ENCODE peak calls at places on chromosomes 1 and 21, in six cellular contexts. U is esophagus squamous epithelium; C is psoas muscle; S is astrocyte; G is HAP-1; N is CD8-positive, alpha-beta memory T cell. V is an unnamed sample.

GRCh38 chr1:116116040-116116439 is 4.8 kb downstream of the MAB21L3 start:
- DNase-seq in N (no peak), G (no peak), U (no peak), C (no peak), S (no peak), V (no peak)

GRCh38 chr1:61184035-61184713 is 101.8 kb downstream of the NFIA start:
- DNase-seq in N (no peak), G (peak; percentile 57), C (peak; percentile 93), U (peak; percentile 7), S (peak; percentile 82), V (peak; percentile 97)

GRCh38 chr1:53653631-53654030 is 85.3 kb downstream of the GLIS1 start:
- DNase-seq in N (no peak), G (no peak), C (no peak), S (no peak), U (no peak), V (no peak)

GRCh38 chr1:212556822-212557549 is 51.6 kb upstream of the ATF3 start:
- DNase-seq in U (no peak), G (no peak), S (no peak), N (no peak), C (no peak), V (no peak)

GRCh38 chr1:84753516-84754375 is 63.5 kb upstream of the SSX2IP start:
- DNase-seq in U (no peak), S (peak; percentile 42), C (peak; percentile 58), G (peak; percentile 64), N (peak; percentile 58), V (peak; percentile 76)

GRCh38 chr1:49297783-49298182 is 521.1 kb upstream of the BEND5 start:
- DNase-seq in S (no peak), N (no peak), C (no peak), G (no peak), U (no peak), V (no peak)

GRCh38 chr1:224884428-224884827 is 45.0 kb upstream of the DNAH14 start:
- DNase-seq in G (peak; percentile 90), C (no peak), S (peak; percentile 49), U (no peak), N (no peak), V (no peak)

GRCh38 chr1:6013491-6013890 is 21.3 kb upstream of the NPHP4 start:
- DNase-seq in U (no peak), C (no peak), G (no peak), S (no peak), N (no peak), V (no peak)

GRCh38 chr1:172135076-172135672 is 285.3 kb upstream of the C1orf105 start:
- DNase-seq in S (no peak), C (no peak), N (peak; percentile 1), U (no peak), G (peak; percentile 6), V (no peak)

GRCh38 chr1:24954631-24955030 is 24.6 kb upstream of the RUNX3 start:
- DNase-seq in N (peak; percentile 17), S (no peak), G (no peak), C (no peak), U (no peak), V (no peak)

GRCh38 chr1:79043506-79043905 is 37.0 kb upstream of the ADGRL4 start:
- DNase-seq in U (no peak), G (no peak), N (no peak), S (peak; percentile 70), C (no peak), V (no peak)

GRCh38 chr1:153389978-153390879 is 644 bp downstream of the S100A8 start:
- DNase-seq in N (no peak), C (no peak), U (no peak), S (no peak), G (no peak), V (no peak)

GRCh38 chr1:168467452-168467851 is 76.3 kb downstream of the XCL2 start:
- DNase-seq in N (no peak), S (peak; percentile 33), U (no peak), C (no peak), G (no peak), V (no peak)

GRCh38 chr1:153777648-153778047 is 2.4 kb downstream of the SLC27A3 start:
- DNase-seq in U (no peak), G (no peak), N (no peak), C (no peak), S (no peak), V (no peak)

GRCh38 chr1:29119365-29119929 is 4.3 kb downstream of the TMEM200B start:
- DNase-seq in S (no peak), G (no peak), C (no peak), N (no peak), U (no peak), V (peak; percentile 56)

GRCh38 chr1:44653107-44653964 is 20.9 kb downstream of the TMEM53 start:
- DNase-seq in S (no peak), G (no peak), C (no peak), U (no peak), N (no peak), V (no peak)

GRCh38 chr21:34698270-34699015 is 29.6 kb downstream of the CLIC6 start:
- DNase-seq in G (no peak), U (no peak), N (no peak), C (no peak), S (no peak), V (no peak)

GRCh38 chr1:231829332-231829731 is 202.7 kb downstream of the DISC1 start:
- DNase-seq in G (no peak), C (no peak), S (no peak), N (no peak), U (no peak), V (no peak)

GRCh38 chr1:1250828-1251284 is 4.3 kb upstream of the C1QTNF12 start:
- DNase-seq in C (peak; percentile 14), S (no peak), N (peak; percentile 78), G (no peak), U (no peak), V (no peak)

GRCh38 chr1:26028490-26028980 is 7.0 kb downstream of the EXTL1 start:
- DNase-seq in C (no peak), N (no peak), S (no peak), U (no peak), G (no peak), V (no peak)

GRCh38 chr1:26025517-26025916 is 3.9 kb downstream of the EXTL1 start:
- DNase-seq in U (no peak), C (no peak), G (peak; percentile 34), S (no peak), N (no peak), V (no peak)

GRCh38 chr1:26029054-26029863 is 7.7 kb downstream of the EXTL1 start:
- DNase-seq in U (no peak), C (no peak), G (no peak), S (no peak), N (no peak), V (no peak)

GRCh38 chr1:26029864-26030481 is 8.4 kb downstream of the EXTL1 start:
- DNase-seq in S (no peak), N (no peak), C (no peak), U (no peak), G (no peak), V (no peak)

GRCh38 chr1:26027716-26028489 is 6.3 kb downstream of the EXTL1 start:
- DNase-seq in U (no peak), N (no peak), G (no peak), C (no peak), S (no peak), V (no peak)
- H3K4me3 ChIP-seq in U (no peak overlapping the region), N (no peak overlapping the region), G (no peak overlapping the region), C (no peak overlapping the region), S (no peak overlapping the region), V (no peak overlapping the region)

GRCh38 chr1:21326861-21327344 is 36.6 kb upstream of the ECE1 start:
- DNase-seq in C (peak; percentile 54), S (no peak), U (no peak), G (no peak), N (no peak), V (no peak)

GRCh38 chr1:21325731-21326387 is 35.6 kb upstream of the ECE1 start:
- DNase-seq in N (no peak), U (no peak), C (no peak), S (no peak), G (no peak), V (no peak)

GRCh38 chr1:21325231-21325718 is 35.0 kb upstream of the ECE1 start:
- DNase-seq in G (no peak), U (no peak), S (no peak), N (no peak), C (no peak), V (no peak)

GRCh38 chr1:21329209-21329844 is 39.1 kb upstream of the ECE1 start:
- DNase-seq in S (no peak), G (no peak), N (no peak), U (no peak), C (no peak), V (no peak)

DNA sequence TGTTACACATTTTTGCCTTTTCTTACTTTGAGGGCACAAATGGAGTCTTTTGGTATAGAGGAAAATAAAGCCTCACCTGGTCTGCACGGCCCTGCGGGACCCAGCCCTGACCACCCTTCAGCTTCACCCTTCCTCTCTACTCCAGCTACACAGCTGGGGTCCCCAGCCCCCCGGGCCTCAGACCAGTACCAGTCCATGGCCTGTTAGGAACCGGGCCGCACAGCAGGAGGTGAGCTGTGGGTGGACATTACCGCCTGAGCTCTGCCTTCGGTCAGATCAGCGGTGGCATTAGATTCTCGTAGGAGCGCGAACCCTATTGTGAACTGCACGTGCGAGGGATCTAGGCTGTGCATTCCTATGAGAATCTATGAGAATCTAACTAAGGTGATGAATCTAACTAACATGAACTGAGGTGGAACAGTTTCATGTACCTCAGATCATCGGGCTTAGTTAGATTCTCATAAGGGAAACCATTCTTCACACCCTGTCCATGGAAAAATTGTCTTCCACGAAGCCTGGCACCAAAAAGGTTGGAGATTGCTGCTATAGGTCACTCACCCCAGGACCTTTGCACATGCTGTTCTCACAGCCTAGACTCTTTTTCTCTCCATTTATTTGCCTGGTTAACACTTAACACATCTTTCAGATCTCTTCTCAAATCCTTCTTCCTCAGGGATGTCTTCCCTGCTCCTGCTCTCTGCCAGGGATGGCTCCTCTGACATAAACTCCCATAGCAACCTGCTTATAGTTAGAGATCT is 37.5 kb upstream of the ECE1 start:
- DNase-seq in U (no peak), N (no peak), C (no peak), G (no peak), S (no peak), V (no peak)
- H3K4me1 ChIP-seq in U (peaks cover 55% of the 10 kb centered on the region), N (peaks cover 76% of the 10 kb centered on the region), C (peaks cover 27% of the 10 kb centered on the region), G (peaks cover 16% of the 10 kb centered on the region), S (peaks cover 51% of the 10 kb centered on the region), V (peaks cover 53% of the 10 kb centered on the region)

DNA sequence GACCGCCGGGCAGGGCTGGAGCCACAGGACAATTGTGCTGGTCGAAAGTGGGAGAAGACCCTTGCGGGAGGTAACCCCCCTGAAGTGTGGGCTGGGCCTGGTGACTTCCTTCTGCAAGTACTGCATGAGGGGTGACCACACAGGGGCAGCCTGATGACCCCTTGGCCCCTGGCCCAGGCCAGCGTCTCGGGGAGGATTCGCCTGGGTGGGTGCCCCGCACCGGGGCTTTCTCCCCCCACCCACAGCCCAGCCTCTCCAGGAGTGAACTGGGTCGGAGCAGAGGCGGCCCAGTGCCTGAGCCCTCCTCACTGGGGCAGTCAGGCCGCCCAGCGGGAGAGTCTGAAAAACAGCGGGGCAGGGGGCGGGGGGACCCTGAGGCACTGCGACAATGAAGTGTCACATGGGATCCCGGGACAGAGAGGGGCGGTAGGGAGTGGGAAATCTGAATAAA is 1.5 kb upstream of the DNMT3L start:
- DNase-seq in N (no peak), C (no peak), S (no peak), G (no peak), U (no peak), V (peak; percentile 31)
- H3K4me3 ChIP-seq in N (no peak overlapping the region), C (no peak overlapping the region), S (no peak overlapping the region), G (no peak overlapping the region), U (no peak overlapping the region), V (no peak overlapping the region)

DNA sequence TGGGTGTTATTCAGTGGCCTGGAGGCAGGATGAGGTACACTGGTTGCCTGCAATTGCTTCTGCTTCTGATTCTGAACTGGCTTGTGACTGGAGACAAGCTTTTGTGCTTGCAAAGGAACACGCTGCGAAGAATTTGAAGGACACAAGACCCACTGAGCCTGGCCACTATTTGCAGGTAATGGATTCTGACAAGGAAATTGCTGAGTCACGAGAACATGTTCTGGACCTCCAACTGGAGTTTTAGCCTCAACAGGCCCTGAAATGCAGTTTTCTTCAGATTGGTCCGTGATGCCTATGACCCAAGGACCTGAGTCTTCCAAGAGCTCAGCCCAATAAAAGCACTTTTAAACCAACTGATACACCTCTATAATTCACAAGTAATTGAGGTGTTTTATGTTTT is 4.6 kb downstream of the RAB3GAP2 start:
- DNase-seq in G (no peak), N (no peak), S (no peak), C (no peak), U (no peak), V (no peak)
- H3K4me1 ChIP-seq in G (peaks cover 14% of the 10 kb centered on the region), N (peaks cover 33% of the 10 kb centered on the region), S (peaks cover 14% of the 10 kb centered on the region), C (peaks cover 29% of the 10 kb centered on the region), U (peaks cover 4% of the 10 kb centered on the region), V (peaks cover 8% of the 10 kb centered on the region)

V was measured in ovary.